ENCODE peak calls at places on chromosomes 16 and 17, in seven cellular contexts. One of them, this sample, is unnamed.

GRCh38 chr17:36793976-36794375 is 143.3 kb upstream of the LHX1 start:
- DNase-seq in hepatocyte: no peak
- DNase-seq in A549: no peak
- DNase-seq in heart right ventricle: no peak
- DNase-seq in sigmoid colon: no peak
- DNase-seq in lower leg skin: no peak
- DNase-seq in fibroblast of pulmonary artery: no peak
- DNase-seq in this sample: no peak

GRCh38 chr16:85306071-85306792 is 194.0 kb upstream of the CIBAR2 start:
- DNase-seq in hepatocyte: peak
- DNase-seq in A549: no peak
- DNase-seq in heart right ventricle: peak
- DNase-seq in sigmoid colon: peak
- DNase-seq in lower leg skin: peak
- DNase-seq in fibroblast of pulmonary artery: peak
- DNase-seq in this sample: peak

GRCh38 chr17:82865274-82865673 is 25.5 kb upstream of the ZNF750 start:
- DNase-seq in hepatocyte: no peak
- DNase-seq in A549: no peak
- DNase-seq in heart right ventricle: no peak
- DNase-seq in sigmoid colon: no peak
- DNase-seq in lower leg skin: no peak
- DNase-seq in fibroblast of pulmonary artery: no peak
- DNase-seq in this sample: no peak

GRCh38 chr17:48795444-48796162 is 21.4 kb downstream of the TTLL6 start:
- DNase-seq in hepatocyte: peak
- DNase-seq in A549: peak
- DNase-seq in heart right ventricle: no peak
- DNase-seq in sigmoid colon: no peak
- DNase-seq in lower leg skin: peak
- DNase-seq in fibroblast of pulmonary artery: peak
- DNase-seq in this sample: no peak

GRCh38 chr17:68172461-68172954 is 75.3 kb upstream of the AMZ2 start:
- DNase-seq in hepatocyte: peak
- DNase-seq in A549: peak
- DNase-seq in heart right ventricle: peak
- DNase-seq in sigmoid colon: peak
- DNase-seq in lower leg skin: peak
- DNase-seq in fibroblast of pulmonary artery: peak
- DNase-seq in this sample: peak

GRCh38 chr16:50266337-50267091 is at the start of gene ADCY7:
- DNase-seq in hepatocyte: peak
- DNase-seq in A549: no peak
- DNase-seq in heart right ventricle: peak
- DNase-seq in sigmoid colon: peak
- DNase-seq in lower leg skin: peak
- DNase-seq in fibroblast of pulmonary artery: peak
- DNase-seq in this sample: peak

GRCh38 chr16:69481901-69482341 is 57.5 kb downstream of the CYB5B start:
- DNase-seq in hepatocyte: no peak
- DNase-seq in A549: no peak
- DNase-seq in heart right ventricle: peak
- DNase-seq in sigmoid colon: peak
- DNase-seq in lower leg skin: peak
- DNase-seq in fibroblast of pulmonary artery: peak
- DNase-seq in this sample: peak

GRCh38 chr17:17098426-17099035 is 56.3 kb downstream of the MPRIP start:
- DNase-seq in hepatocyte: peak
- DNase-seq in A549: no peak
- DNase-seq in heart right ventricle: peak
- DNase-seq in sigmoid colon: peak
- DNase-seq in lower leg skin: no peak
- DNase-seq in fibroblast of pulmonary artery: peak
- DNase-seq in this sample: no peak

GRCh38 chr17:58679263-58680037 is 12.4 kb downstream of the TEX14 start:
- DNase-seq in hepatocyte: no peak
- DNase-seq in A549: peak
- DNase-seq in heart right ventricle: peak
- DNase-seq in sigmoid colon: no peak
- DNase-seq in lower leg skin: no peak
- DNase-seq in fibroblast of pulmonary artery: peak
- DNase-seq in this sample: no peak

GRCh38 chr16:72455743-72456659 is 284.0 kb upstream of the PMFBP1 start:
- DNase-seq in hepatocyte: peak
- DNase-seq in A549: no peak
- DNase-seq in heart right ventricle: no peak
- DNase-seq in sigmoid colon: no peak
- DNase-seq in lower leg skin: no peak
- DNase-seq in fibroblast of pulmonary artery: no peak
- DNase-seq in this sample: no peak

GRCh38 chr17:32795339-32795979 is 81.5 kb downstream of the MYO1D start:
- DNase-seq in hepatocyte: peak
- DNase-seq in A549: no peak
- DNase-seq in heart right ventricle: no peak
- DNase-seq in sigmoid colon: no peak
- DNase-seq in lower leg skin: no peak
- DNase-seq in fibroblast of pulmonary artery: no peak
- DNase-seq in this sample: no peak

GRCh38 chr16:64893386-64893785 is 228.5 kb downstream of the CDH11 start:
- DNase-seq in hepatocyte: no peak
- DNase-seq in A549: no peak
- DNase-seq in heart right ventricle: peak
- DNase-seq in sigmoid colon: no peak
- DNase-seq in lower leg skin: no peak
- DNase-seq in fibroblast of pulmonary artery: no peak
- DNase-seq in this sample: no peak

GRCh38 chr16:26672206-26672605 is 394.5 kb upstream of the C16orf82 start:
- DNase-seq in hepatocyte: no peak
- DNase-seq in A549: no peak
- DNase-seq in heart right ventricle: no peak
- DNase-seq in sigmoid colon: no peak
- DNase-seq in lower leg skin: no peak
- DNase-seq in fibroblast of pulmonary artery: no peak
- DNase-seq in this sample: no peak

GRCh38 chr16:19916064-19916463 is 31.4 kb upstream of the GPRC5B start:
- DNase-seq in hepatocyte: peak
- DNase-seq in A549: no peak
- DNase-seq in heart right ventricle: no peak
- DNase-seq in sigmoid colon: no peak
- DNase-seq in lower leg skin: no peak
- DNase-seq in fibroblast of pulmonary artery: no peak
- DNase-seq in this sample: no peak

GRCh38 chr17:80068301-80069160 is 32.1 kb downstream of the CCDC40 start:
- DNase-seq in hepatocyte: peak
- DNase-seq in A549: no peak
- DNase-seq in heart right ventricle: peak
- DNase-seq in sigmoid colon: peak
- DNase-seq in lower leg skin: no peak
- DNase-seq in fibroblast of pulmonary artery: peak
- DNase-seq in this sample: no peak

DNA sequence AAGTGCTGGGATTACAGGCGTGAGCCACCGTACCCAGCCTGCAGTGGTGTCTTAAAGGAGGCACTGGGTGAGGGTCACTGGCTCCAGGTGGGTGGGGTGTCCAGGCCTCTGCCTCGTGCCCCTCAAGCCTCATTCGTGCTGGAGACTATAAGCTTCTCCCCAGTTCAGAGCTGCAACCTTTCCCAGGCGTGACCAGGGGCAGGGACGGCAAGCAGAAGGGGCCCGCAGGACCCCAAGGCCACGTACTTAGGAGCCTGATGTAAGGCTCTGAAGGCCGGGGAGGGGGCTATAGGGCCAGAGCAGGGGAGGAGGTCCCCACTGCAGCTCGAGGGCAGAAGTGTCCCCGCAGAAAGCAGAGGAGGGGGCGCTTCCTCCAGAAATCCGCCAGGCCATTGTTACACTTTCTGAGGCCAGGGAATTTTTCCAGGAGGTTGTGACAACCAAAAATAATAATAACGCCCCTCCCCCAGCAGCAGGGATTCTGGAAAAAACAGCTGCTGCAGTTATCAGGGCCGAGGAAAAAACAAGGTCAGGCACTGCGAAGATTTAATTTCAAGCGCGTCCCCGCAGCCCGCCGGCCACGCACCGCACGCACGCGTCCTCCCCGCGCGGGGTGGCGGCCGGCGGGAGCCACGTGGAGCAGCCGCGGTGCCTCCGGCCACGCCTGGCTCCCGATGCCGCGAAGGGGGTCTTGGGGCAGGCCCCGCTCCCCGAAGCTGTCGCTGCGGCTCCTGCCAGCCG is 45.7 kb upstream of the SLC38A10 start:
- DNase-seq in hepatocyte: peak
- DNase-seq in A549: no peak
- DNase-seq in heart right ventricle: peak
- DNase-seq in sigmoid colon: peak
- DNase-seq in lower leg skin: no peak
- DNase-seq in fibroblast of pulmonary artery: peak
- DNase-seq in this sample: no peak
- H3K4me3 ChIP-seq in hepatocyte: peak
- H3K4me3 ChIP-seq in A549: peak
- H3K4me3 ChIP-seq in heart right ventricle: peak
- H3K4me3 ChIP-seq in sigmoid colon: peak
- H3K4me3 ChIP-seq in lower leg skin: no peak
- H3K4me3 ChIP-seq in fibroblast of pulmonary artery: peak
- H3K4me3 ChIP-seq in this sample: peak

DNA sequence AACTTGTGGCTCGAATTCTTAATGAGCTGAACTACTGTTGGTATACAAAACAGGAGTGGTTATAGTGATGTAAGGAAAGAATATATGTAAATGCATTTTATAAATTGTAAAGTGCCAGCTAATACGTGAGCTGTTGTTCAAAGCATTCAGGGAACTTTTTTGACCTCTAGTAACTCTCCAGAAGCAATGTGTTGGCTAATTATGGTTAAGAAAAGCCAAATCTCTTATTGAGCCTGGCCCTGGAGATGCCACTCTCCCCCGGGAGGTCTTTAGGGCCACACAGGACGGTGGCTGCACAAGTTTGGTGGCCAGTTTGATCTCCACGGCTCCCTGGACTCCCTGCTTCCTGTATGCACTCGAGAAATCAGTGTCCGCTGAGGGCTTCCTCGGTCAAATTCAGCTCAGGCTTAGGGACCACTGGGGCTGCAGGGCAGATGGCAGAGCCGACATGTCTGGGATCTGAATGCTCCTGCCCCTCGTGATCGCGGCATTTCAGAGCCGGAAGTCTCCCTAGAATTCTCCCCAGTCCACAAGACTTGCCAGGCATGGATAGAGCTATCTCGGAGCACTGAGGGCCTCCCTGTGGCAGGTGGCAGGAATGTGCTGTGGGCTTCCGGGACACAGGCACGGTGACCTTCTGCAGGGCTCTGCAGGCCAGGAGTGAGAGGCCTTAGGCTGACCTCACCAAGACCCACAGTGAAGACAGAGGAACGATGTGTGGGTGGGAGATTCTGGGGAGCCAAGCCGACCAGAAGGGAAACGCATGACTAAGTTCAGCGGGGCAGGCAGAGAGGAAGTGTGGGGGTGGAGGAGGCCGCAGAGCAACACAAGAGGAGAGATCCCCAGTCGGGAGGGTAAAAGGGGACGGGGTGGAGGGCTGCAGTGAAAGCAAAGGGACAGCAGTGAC is 18.6 kb upstream of the PITPNM3 start:
- DNase-seq in hepatocyte: no peak
- DNase-seq in A549: no peak
- DNase-seq in heart right ventricle: peak
- DNase-seq in sigmoid colon: no peak
- DNase-seq in lower leg skin: peak
- DNase-seq in fibroblast of pulmonary artery: peak
- DNase-seq in this sample: peak
- TF ChIP-seq CTCF in hepatocyte: no peak
- TF ChIP-seq CTCF in A549: no peak
- TF ChIP-seq CTCF in heart right ventricle: no peak
- TF ChIP-seq CTCF in sigmoid colon: no peak
- TF ChIP-seq CTCF in lower leg skin: no peak
- TF ChIP-seq CTCF in fibroblast of pulmonary artery: peak
- TF ChIP-seq CTCF in this sample: no peak

DNA sequence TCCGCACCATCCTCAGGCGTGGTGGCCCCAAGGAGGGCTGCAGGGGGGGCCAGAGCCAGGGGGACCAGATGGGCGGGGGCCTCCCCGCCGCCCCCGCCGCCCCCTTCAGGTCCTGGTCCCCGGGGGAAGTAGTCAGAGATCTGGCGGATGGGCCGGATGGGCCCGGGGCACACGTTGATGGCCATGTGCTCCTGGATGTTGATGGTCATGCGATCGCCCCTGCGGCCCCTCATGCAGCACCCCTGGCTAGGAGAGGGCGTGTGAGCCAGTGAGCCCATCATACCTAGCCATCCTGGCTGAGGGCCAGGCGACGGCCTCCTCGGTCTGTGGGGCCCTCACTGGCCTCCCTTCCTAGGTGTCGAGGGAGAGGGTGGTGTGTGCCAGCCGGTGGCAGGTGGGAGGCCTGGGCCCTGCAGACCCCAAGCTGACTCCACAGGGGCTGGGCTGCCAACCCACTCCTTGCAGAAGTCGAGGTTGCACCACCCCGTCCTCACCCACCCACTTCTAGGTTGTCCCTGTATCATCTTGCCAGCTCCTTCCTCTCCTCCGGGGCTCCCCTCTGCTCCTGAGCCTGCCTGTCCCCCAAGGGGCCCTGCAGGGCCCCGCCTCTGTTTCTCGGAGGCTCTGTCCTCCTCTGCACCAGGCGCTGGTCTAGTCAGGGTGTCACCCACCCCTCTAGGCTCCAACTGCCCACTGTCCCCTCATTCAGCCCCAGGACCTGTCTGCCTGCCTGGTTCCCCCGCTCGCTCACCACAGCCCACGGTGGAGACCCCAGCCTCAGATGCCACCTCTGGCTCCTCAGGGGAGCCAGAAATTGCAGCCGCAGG is 624 bp downstream of the DOC2A start:
- DNase-seq in hepatocyte: no peak
- DNase-seq in A549: no peak
- DNase-seq in heart right ventricle: no peak
- DNase-seq in sigmoid colon: no peak
- DNase-seq in lower leg skin: no peak
- DNase-seq in fibroblast of pulmonary artery: no peak
- DNase-seq in this sample: no peak
- H3K4me3 ChIP-seq in hepatocyte: peak
- H3K4me3 ChIP-seq in A549: peak
- H3K4me3 ChIP-seq in heart right ventricle: peak
- H3K4me3 ChIP-seq in sigmoid colon: peak
- H3K4me3 ChIP-seq in lower leg skin: no peak
- H3K4me3 ChIP-seq in fibroblast of pulmonary artery: no peak
- H3K4me3 ChIP-seq in this sample: no peak

DNA sequence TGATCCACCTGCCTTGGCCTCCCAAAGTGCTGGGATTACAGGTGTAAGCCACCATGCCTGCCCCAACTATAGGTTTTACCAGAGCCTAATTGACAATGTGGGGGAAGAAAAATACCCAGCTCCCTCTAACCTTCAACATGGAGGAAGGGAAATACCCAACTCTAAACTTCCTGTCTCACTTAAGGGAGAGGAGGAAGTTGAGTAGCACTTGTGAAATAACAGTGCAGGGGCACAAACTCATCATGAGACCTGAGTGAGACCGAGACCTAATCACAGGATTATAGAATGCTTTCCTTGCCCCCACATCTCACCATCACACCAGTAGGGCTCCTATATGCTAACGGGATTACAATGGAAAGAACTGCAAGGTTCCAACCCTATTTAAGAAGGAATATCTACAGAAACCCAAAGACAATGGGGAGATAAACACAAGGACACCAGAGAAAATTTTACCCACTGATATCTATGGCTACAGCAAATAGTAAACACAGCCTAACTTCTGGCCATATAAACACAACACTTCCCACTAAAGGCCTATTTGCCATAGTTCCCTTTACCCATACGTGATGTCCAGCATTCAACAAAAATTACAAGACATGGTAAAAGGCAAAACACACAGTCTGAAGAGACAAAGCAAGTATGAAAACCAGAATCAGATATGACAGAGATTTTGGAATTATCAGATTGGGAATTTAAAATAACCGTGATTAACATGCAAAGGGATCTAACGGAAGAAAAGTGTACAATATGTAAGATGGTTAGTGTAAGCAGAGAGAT is 26.9 kb downstream of the OR3A1 start:
- DNase-seq in hepatocyte: no peak
- DNase-seq in A549: no peak
- DNase-seq in heart right ventricle: no peak
- DNase-seq in sigmoid colon: no peak
- DNase-seq in lower leg skin: no peak
- DNase-seq in fibroblast of pulmonary artery: no peak
- DNase-seq in this sample: no peak
- TF ChIP-seq CTCF in hepatocyte: no peak
- TF ChIP-seq CTCF in A549: no peak
- TF ChIP-seq CTCF in heart right ventricle: no peak
- TF ChIP-seq CTCF in sigmoid colon: no peak
- TF ChIP-seq CTCF in lower leg skin: no peak
- TF ChIP-seq CTCF in fibroblast of pulmonary artery: no peak
- TF ChIP-seq CTCF in this sample: no peak